ENCODE peak calls at places on chromosome 17, in ten cellular contexts. One of them, this sample, is unnamed.

GRCh38 chr17:696412-696811 is 18.2 kb downstream of the VPS53 start:
- DNase-seq in IMR-90: no peak
- DNase-seq in mucosa of descending colon: no peak
- DNase-seq in HCT116: no peak
- DNase-seq in HTR-8/SVneo: no peak
- DNase-seq in progenitor cell of endocrine pancreas: no peak
- DNase-seq in stimulated activated CD8-positive, alpha-beta memory T cell treated with anti-CD3 and anti-CD28 coated beads, Interleukin-4, amount 100 ng/mL, for 48 hours: no peak
- DNase-seq in brain microvascular endothelial cell: no peak
- DNase-seq in activated CD4-positive, alpha-beta T cell treated with anti-CD3 and anti-CD28 coated beads, Interleukin-2, amount 50 U/mL, for 48 hours: no peak
- DNase-seq in NCI-H1105: no peak
- DNase-seq in this sample: no peak

GRCh38 chr17:50903604-50904521 is 37.7 kb upstream of the TOB1 start:
- DNase-seq in progenitor cell of endocrine pancreas: no peak
- DNase-seq in IMR-90: peak
- DNase-seq in mucosa of descending colon: no peak
- DNase-seq in stimulated activated CD8-positive, alpha-beta memory T cell treated with anti-CD3 and anti-CD28 coated beads, Interleukin-4, amount 100 ng/mL, for 48 hours: peak
- DNase-seq in NCI-H1105: no peak
- DNase-seq in activated CD4-positive, alpha-beta T cell treated with anti-CD3 and anti-CD28 coated beads, Interleukin-2, amount 50 U/mL, for 48 hours: no peak
- DNase-seq in HCT116: no peak
- DNase-seq in brain microvascular endothelial cell: no peak
- DNase-seq in HTR-8/SVneo: no peak
- DNase-seq in this sample: no peak

GRCh38 chr17:27778193-27778592 is 22.1 kb downstream of the NOS2 start:
- DNase-seq in progenitor cell of endocrine pancreas: no peak
- DNase-seq in brain microvascular endothelial cell: peak
- DNase-seq in HTR-8/SVneo: no peak
- DNase-seq in NCI-H1105: no peak
- DNase-seq in activated CD4-positive, alpha-beta T cell treated with anti-CD3 and anti-CD28 coated beads, Interleukin-2, amount 50 U/mL, for 48 hours: no peak
- DNase-seq in mucosa of descending colon: no peak
- DNase-seq in IMR-90: peak
- DNase-seq in stimulated activated CD8-positive, alpha-beta memory T cell treated with anti-CD3 and anti-CD28 coated beads, Interleukin-4, amount 100 ng/mL, for 48 hours: no peak
- DNase-seq in HCT116: no peak
- DNase-seq in this sample: no peak

GRCh38 chr17:2854662-2855061 is 58.4 kb downstream of the RAP1GAP2 start:
- DNase-seq in mucosa of descending colon: peak
- DNase-seq in HCT116: no peak
- DNase-seq in NCI-H1105: peak
- DNase-seq in IMR-90: no peak
- DNase-seq in activated CD4-positive, alpha-beta T cell treated with anti-CD3 and anti-CD28 coated beads, Interleukin-2, amount 50 U/mL, for 48 hours: no peak
- DNase-seq in stimulated activated CD8-positive, alpha-beta memory T cell treated with anti-CD3 and anti-CD28 coated beads, Interleukin-4, amount 100 ng/mL, for 48 hours: no peak
- DNase-seq in progenitor cell of endocrine pancreas: no peak
- DNase-seq in HTR-8/SVneo: no peak
- DNase-seq in brain microvascular endothelial cell: no peak
- DNase-seq in this sample: no peak

GRCh38 chr17:1782171-1782567 is 20.3 kb downstream of the SERPINF1 start:
- DNase-seq in stimulated activated CD8-positive, alpha-beta memory T cell treated with anti-CD3 and anti-CD28 coated beads, Interleukin-4, amount 100 ng/mL, for 48 hours: no peak
- DNase-seq in HTR-8/SVneo: no peak
- DNase-seq in brain microvascular endothelial cell: no peak
- DNase-seq in HCT116: no peak
- DNase-seq in activated CD4-positive, alpha-beta T cell treated with anti-CD3 and anti-CD28 coated beads, Interleukin-2, amount 50 U/mL, for 48 hours: no peak
- DNase-seq in IMR-90: no peak
- DNase-seq in mucosa of descending colon: no peak
- DNase-seq in NCI-H1105: no peak
- DNase-seq in progenitor cell of endocrine pancreas: no peak
- DNase-seq in this sample: no peak

GRCh38 chr17:79365361-79365760 is 245.5 kb downstream of the RBFOX3 start:
- DNase-seq in mucosa of descending colon: no peak
- DNase-seq in NCI-H1105: no peak
- DNase-seq in HCT116: no peak
- DNase-seq in IMR-90: no peak
- DNase-seq in HTR-8/SVneo: no peak
- DNase-seq in brain microvascular endothelial cell: no peak
- DNase-seq in stimulated activated CD8-positive, alpha-beta memory T cell treated with anti-CD3 and anti-CD28 coated beads, Interleukin-4, amount 100 ng/mL, for 48 hours: no peak
- DNase-seq in progenitor cell of endocrine pancreas: no peak
- DNase-seq in activated CD4-positive, alpha-beta T cell treated with anti-CD3 and anti-CD28 coated beads, Interleukin-2, amount 50 U/mL, for 48 hours: no peak
- DNase-seq in this sample: no peak

GRCh38 chr17:1229354-1229890 is 40.8 kb upstream of the BHLHA9 start:
- DNase-seq in progenitor cell of endocrine pancreas: peak
- DNase-seq in brain microvascular endothelial cell: peak
- DNase-seq in IMR-90: no peak
- DNase-seq in activated CD4-positive, alpha-beta T cell treated with anti-CD3 and anti-CD28 coated beads, Interleukin-2, amount 50 U/mL, for 48 hours: peak
- DNase-seq in HCT116: no peak
- DNase-seq in stimulated activated CD8-positive, alpha-beta memory T cell treated with anti-CD3 and anti-CD28 coated beads, Interleukin-4, amount 100 ng/mL, for 48 hours: peak
- DNase-seq in HTR-8/SVneo: peak
- DNase-seq in NCI-H1105: no peak
- DNase-seq in mucosa of descending colon: peak
- DNase-seq in this sample: no peak

GRCh38 chr17:2215616-2216364 is 87.8 kb downstream of the SMG6 start:
- DNase-seq in HCT116: no peak
- DNase-seq in brain microvascular endothelial cell: peak
- DNase-seq in progenitor cell of endocrine pancreas: no peak
- DNase-seq in IMR-90: peak
- DNase-seq in mucosa of descending colon: peak
- DNase-seq in stimulated activated CD8-positive, alpha-beta memory T cell treated with anti-CD3 and anti-CD28 coated beads, Interleukin-4, amount 100 ng/mL, for 48 hours: peak
- DNase-seq in activated CD4-positive, alpha-beta T cell treated with anti-CD3 and anti-CD28 coated beads, Interleukin-2, amount 50 U/mL, for 48 hours: peak
- DNase-seq in NCI-H1105: no peak
- DNase-seq in HTR-8/SVneo: peak
- DNase-seq in this sample: peak

GRCh38 chr17:68020451-68020779 is 15.1 kb upstream of the KPNA2 start:
- DNase-seq in brain microvascular endothelial cell: no peak
- DNase-seq in activated CD4-positive, alpha-beta T cell treated with anti-CD3 and anti-CD28 coated beads, Interleukin-2, amount 50 U/mL, for 48 hours: no peak
- DNase-seq in stimulated activated CD8-positive, alpha-beta memory T cell treated with anti-CD3 and anti-CD28 coated beads, Interleukin-4, amount 100 ng/mL, for 48 hours: no peak
- DNase-seq in IMR-90: no peak
- DNase-seq in HTR-8/SVneo: no peak
- DNase-seq in HCT116: no peak
- DNase-seq in mucosa of descending colon: no peak
- DNase-seq in progenitor cell of endocrine pancreas: no peak
- DNase-seq in NCI-H1105: no peak
- DNase-seq in this sample: no peak

GRCh38 chr17:64779344-64780095 is 117.4 kb upstream of the SMURF2 start:
- DNase-seq in IMR-90: no peak
- DNase-seq in progenitor cell of endocrine pancreas: no peak
- DNase-seq in NCI-H1105: no peak
- DNase-seq in HCT116: no peak
- DNase-seq in HTR-8/SVneo: no peak
- DNase-seq in brain microvascular endothelial cell: no peak
- DNase-seq in mucosa of descending colon: no peak
- DNase-seq in stimulated activated CD8-positive, alpha-beta memory T cell treated with anti-CD3 and anti-CD28 coated beads, Interleukin-4, amount 100 ng/mL, for 48 hours: no peak
- DNase-seq in activated CD4-positive, alpha-beta T cell treated with anti-CD3 and anti-CD28 coated beads, Interleukin-2, amount 50 U/mL, for 48 hours: no peak
- DNase-seq in this sample: no peak

GRCh38 chr17:48644910-48645557 is 18.9 kb upstream of the HOXB9 start:
- DNase-seq in activated CD4-positive, alpha-beta T cell treated with anti-CD3 and anti-CD28 coated beads, Interleukin-2, amount 50 U/mL, for 48 hours: no peak
- DNase-seq in stimulated activated CD8-positive, alpha-beta memory T cell treated with anti-CD3 and anti-CD28 coated beads, Interleukin-4, amount 100 ng/mL, for 48 hours: no peak
- DNase-seq in HCT116: no peak
- DNase-seq in mucosa of descending colon: peak
- DNase-seq in IMR-90: no peak
- DNase-seq in progenitor cell of endocrine pancreas: no peak
- DNase-seq in brain microvascular endothelial cell: no peak
- DNase-seq in NCI-H1105: no peak
- DNase-seq in HTR-8/SVneo: no peak
- DNase-seq in this sample: no peak

GRCh38 chr17:43020030-43020621 is 2.1 kb downstream of the VAT1 start:
- DNase-seq in IMR-90: no peak
- DNase-seq in progenitor cell of endocrine pancreas: no peak
- DNase-seq in HTR-8/SVneo: no peak
- DNase-seq in NCI-H1105: no peak
- DNase-seq in brain microvascular endothelial cell: no peak
- DNase-seq in mucosa of descending colon: no peak
- DNase-seq in HCT116: no peak
- DNase-seq in stimulated activated CD8-positive, alpha-beta memory T cell treated with anti-CD3 and anti-CD28 coated beads, Interleukin-4, amount 100 ng/mL, for 48 hours: no peak
- DNase-seq in activated CD4-positive, alpha-beta T cell treated with anti-CD3 and anti-CD28 coated beads, Interleukin-2, amount 50 U/mL, for 48 hours: no peak
- DNase-seq in this sample: no peak